ENCODE peak calls at places on chromosome 11, in seven cellular contexts. K is body of pancreas, Y is right lobe of liver, N is tibial nerve, G is transverse colon, A is lower lobe of right lung, U is prostate gland. R is an unnamed sample.

GRCh38 chr11:92580931-92581330 is 356.3 kb downstream of the FAT3 start:
- DNase-seq in K (no peak), Y (no peak), N (no peak), G (no peak), A (no peak), U (no peak), R (no peak)

GRCh38 chr11:5291207-5291838 is 10.4 kb downstream of the OR51B4 start:
- DNase-seq in K (no peak), Y (no peak), N (no peak), G (no peak), A (no peak), U (no peak), R (no peak)

GRCh38 chr11:12150831-12151382 is 40.5 kb downstream of the MICAL2 start:
- DNase-seq in K (no peak), Y (no peak), N (no peak), G (peak; percentile 6), A (no peak), U (no peak), R (no peak)

GRCh38 chr11:103609117-103610066 is 427.0 kb upstream of the DDI1 start:
- DNase-seq in K (peak; percentile 2), Y (no peak), N (no peak), G (no peak), A (no peak), U (no peak), R (no peak)

GRCh38 chr11:4727171-4727570 is 22.6 kb downstream of the MMP26 start:
- DNase-seq in K (no peak), Y (no peak), N (no peak), G (no peak), A (no peak), U (peak; percentile 37), R (no peak)

GRCh38 chr11:123041185-123041584 is 20.8 kb downstream of the HSPA8 start:
- DNase-seq in K (no peak), Y (no peak), N (no peak), G (no peak), A (no peak), U (no peak), R (no peak)

GRCh38 chr11:59867946-59868345 is 1.7 kb upstream of the TCN1 start:
- DNase-seq in K (no peak), Y (no peak), N (no peak), G (no peak), A (no peak), U (no peak), R (no peak)

GRCh38 chr11:91796999-91797398 is 427.6 kb upstream of the FAT3 start:
- DNase-seq in K (no peak), Y (no peak), N (no peak), G (no peak), A (no peak), U (no peak), R (no peak)

GRCh38 chr11:44944853-44945235 is 5.8 kb downstream of the TP53I11 start:
- DNase-seq in K (no peak), Y (no peak), N (no peak), G (no peak), A (no peak), U (no peak), R (no peak)

GRCh38 chr11:102012946-102013345 is 34.3 kb upstream of the CFAP300 start:
- DNase-seq in K (no peak), Y (no peak), N (no peak), G (no peak), A (no peak), U (no peak), R (no peak)

GRCh38 chr11:63532799-63533475 is 3.7 kb upstream of the PLAAT4 start:
- DNase-seq in K (no peak), Y (no peak), N (no peak), G (no peak), A (no peak), U (no peak), R (no peak)

GRCh38 chr11:21988477-21988876 is 204.4 kb upstream of the ANO5 start:
- DNase-seq in K (no peak), Y (no peak), N (no peak), G (no peak), A (no peak), U (no peak), R (no peak)

GRCh38 chr11:59135648-59136461 is 6.8 kb upstream of the FAM111A start:
- DNase-seq in K (peak; percentile 85), Y (peak; percentile 83), N (peak; percentile 62), G (peak; percentile 85), A (peak; percentile 89), U (peak; percentile 73), R (peak; percentile 40)

GRCh38 chr11:2885017-2885675 is 429 bp downstream of the CDKN1C start:
- DNase-seq in K (peak; percentile 58), Y (peak; percentile 63), N (no peak), G (peak; percentile 71), A (peak; percentile 75), U (peak; percentile 58), R (no peak)

GRCh38 chr11:124801014-124801413 is 808 bp upstream of the MSANTD2 start:
- DNase-seq in K (no peak), Y (no peak), N (no peak), G (no peak), A (no peak), U (no peak), R (no peak)

GRCh38 chr11:86671386-86672006 is 920 bp downstream of the ME3 start:
- DNase-seq in K (peak; percentile 58), Y (peak; percentile 81), N (peak; percentile 37), G (peak; percentile 82), A (peak; percentile 74), U (peak; percentile 87), R (no peak)

GRCh38 chr11:101241160-101241795 is 111.7 kb upstream of the PGR start:
- DNase-seq in K (no peak), Y (no peak), N (no peak), G (no peak), A (no peak), U (no peak), R (no peak)

GRCh38 chr11:128506999-128507591 is 80.3 kb downstream of the ETS1 start:
- DNase-seq in K (peak; percentile 87), Y (peak; percentile 67), N (peak; percentile 53), G (peak; percentile 88), A (peak; percentile 70), U (peak; percentile 69), R (peak; percentile 93)

GRCh38 chr11:103907136-103907535 is 129.3 kb upstream of the DDI1 start:
- DNase-seq in K (no peak), Y (no peak), N (no peak), G (no peak), A (no peak), U (no peak), R (no peak)

GRCh38 chr11:57340228-57340627 is 2.1 kb downstream of the P2RX3 start:
- DNase-seq in K (no peak), Y (no peak), N (no peak), G (no peak), A (no peak), U (no peak), R (no peak)

GRCh38 chr11:35142481-35143207 is 3.7 kb downstream of the CD44 start:
- DNase-seq in K (peak; percentile 15), Y (no peak), N (no peak), G (peak; percentile 42), A (no peak), U (no peak), R (no peak)
- TF ChIP-seq CTCF in K (no peak), Y (no peak), N (no peak), G (no peak), A (no peak), U (no peak), R (no peak)

DNA sequence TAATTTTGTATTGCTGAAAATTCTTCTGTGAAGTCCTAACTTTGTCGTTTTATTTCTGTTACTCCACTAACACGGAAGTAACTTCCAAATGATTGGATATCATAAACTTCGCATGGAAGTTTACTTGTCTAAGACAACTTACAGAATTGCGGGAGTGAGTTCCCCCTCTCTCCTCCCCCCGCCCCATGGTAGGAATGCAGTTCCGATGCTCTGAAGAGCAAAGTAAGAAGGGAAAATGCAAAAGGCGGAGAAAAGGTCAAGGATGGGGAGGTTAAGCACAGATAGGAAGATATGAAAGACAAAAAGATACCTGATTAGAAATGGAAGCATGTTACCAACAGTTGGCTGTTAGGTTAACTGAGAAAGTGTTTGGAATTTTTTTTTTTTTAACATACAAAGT is 1.3 kb downstream of the EIF3M start:
- DNase-seq in K (no peak), Y (no peak), N (no peak), G (no peak), A (no peak), U (no peak), R (no peak)
- H3K27ac ChIP-seq in K (no peak overlapping the region), Y (no peak overlapping the region), N (no peak overlapping the region), G (peak overlapping the region; percentile 88), A (no peak overlapping the region), U (no peak overlapping the region), R (no peak overlapping the region)

GRCh38 chr11:13959001-13959400 is 3.5 kb upstream of the SPON1 start:
- DNase-seq in K (no peak), Y (no peak), N (no peak), G (no peak), A (no peak), U (no peak), R (no peak)

GRCh38 chr11:13956988-13957387 is 5.5 kb upstream of the SPON1 start:
- DNase-seq in K (no peak), Y (no peak), N (no peak), G (no peak), A (no peak), U (no peak), R (no peak)

GRCh38 chr11:13954591-13954990 is 7.9 kb upstream of the SPON1 start:
- DNase-seq in K (no peak), Y (no peak), N (no peak), G (no peak), A (no peak), U (no peak), R (no peak)

GRCh38 chr11:13958596-13958995 is 3.9 kb upstream of the SPON1 start:
- DNase-seq in K (no peak), Y (no peak), N (no peak), G (no peak), A (no peak), U (no peak), R (no peak)

GRCh38 chr11:13955971-13956421 is 6.5 kb upstream of the SPON1 start:
- DNase-seq in K (peak; percentile 67), Y (peak; percentile 38), N (no peak), G (peak; percentile 64), A (peak; percentile 51), U (peak; percentile 46), R (no peak)
- TF ChIP-seq CTCF in K (peak; percentile 41), Y (peak; percentile 91), N (peak; percentile 72), G (peak; percentile 89), A (peak; percentile 84), U (peak; percentile 94), R (peak; percentile 87)

GRCh38 chr11:119828819-119829218 is 99.8 kb upstream of the NECTIN1 start:
- DNase-seq in K (no peak), Y (no peak), N (no peak), G (no peak), A (no peak), U (no peak), R (no peak)

GRCh38 chr11:119827113-119827512 is 98.1 kb upstream of the NECTIN1 start:
- DNase-seq in K (no peak), Y (no peak), N (no peak), G (no peak), A (no peak), U (no peak), R (no peak)

GRCh38 chr11:119828011-119828410 is 99.0 kb upstream of the NECTIN1 start:
- DNase-seq in K (no peak), Y (no peak), N (no peak), G (peak; percentile 45), A (no peak), U (no peak), R (no peak)

DNA sequence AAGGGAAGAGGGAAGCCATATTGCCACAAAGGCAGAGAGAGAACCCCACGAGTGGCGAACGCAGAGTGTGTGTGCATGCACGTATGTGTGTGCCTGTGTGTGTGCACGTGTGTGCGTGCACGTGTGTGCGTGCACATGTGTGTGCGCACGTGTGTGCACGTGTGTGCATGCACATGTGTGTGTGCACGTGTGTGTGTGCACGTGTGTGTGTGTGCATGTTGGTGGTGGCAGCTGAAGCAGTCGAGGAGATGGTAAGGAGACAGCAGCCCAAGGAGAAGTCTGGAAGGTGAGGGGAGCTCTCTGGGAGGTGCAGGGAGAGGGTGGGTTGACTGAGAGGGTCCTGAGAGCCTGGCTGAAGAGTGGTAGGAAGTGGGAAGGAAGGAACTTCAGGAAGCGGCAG is 94.1 kb upstream of the NECTIN1 start:
- DNase-seq in K (no peak), Y (no peak), N (no peak), G (no peak), A (no peak), U (no peak), R (no peak)
- H3K27ac ChIP-seq in K (no peak overlapping the region), Y (no peak overlapping the region), N (no peak overlapping the region), G (no peak overlapping the region), A (no peak overlapping the region), U (no peak overlapping the region), R (no peak overlapping the region)